ENCODE peak calls at places on chromosomes 1 and 21, in five cellular contexts. P, M, Q, F and O are unnamed samples.

GRCh38 chr21:31284797-31285397 is 59.2 kb downstream of the TIAM1 start:
- DNase-seq in Q (peak), F (no peak), M (no peak), P (no peak), O (peak)

GRCh38 chr21:40534886-40535285 is 312.1 kb downstream of the DSCAM start:
- DNase-seq in Q (no peak), P (no peak), F (no peak), M (no peak), O (no peak)

GRCh38 chr1:154607084-154607747 is 770 bp downstream of the ADAR start:
- DNase-seq in Q (peak), P (no peak), F (peak), M (peak), O (peak)

GRCh38 chr1:180157108-180157507 is 2.4 kb downstream of the QSOX1 start:
- DNase-seq in F (peak), Q (no peak), P (no peak), M (peak), O (peak)

GRCh38 chr1:206606867-206607266 is 5.4 kb downstream of the EIF2D start:
- DNase-seq in Q (peak), F (no peak), M (no peak), P (no peak), O (peak)

GRCh38 chr1:2170211-2170610 is 24.4 kb downstream of the FAAP20 start:
- DNase-seq in Q (peak), P (no peak), F (peak), M (no peak), O (peak)

GRCh38 chr1:211548321-211549091 is 30.5 kb downstream of the SLC30A1 start:
- DNase-seq in M (peak), P (no peak), F (no peak), Q (no peak), O (no peak)

GRCh38 chr1:1240822-1241587 is 5.5 kb downstream of the C1QTNF12 start:
- DNase-seq in Q (peak), P (no peak), M (no peak), F (no peak), O (no peak)

GRCh38 chr1:109623601-109624161 is 4.0 kb downstream of the AMPD2 start:
- DNase-seq in F (peak), M (no peak), Q (peak), P (no peak), O (no peak)

GRCh38 chr1:205582471-205583291 is 49.1 kb downstream of the ELK4 start:
- DNase-seq in F (no peak), Q (no peak), M (peak), P (no peak), O (no peak)

GRCh38 chr1:115275216-115275615 is 62.8 kb downstream of the NGF start:
- DNase-seq in M (no peak), P (no peak), Q (no peak), F (peak), O (no peak)

GRCh38 chr1:202279806-202280205 is 61.9 kb downstream of the UBE2T start:
- DNase-seq in Q (peak), F (peak), P (no peak), M (no peak), O (no peak)

GRCh38 chr1:189149547-189150375 is 1327.9 kb downstream of the BRINP3 start:
- DNase-seq in F (no peak), Q (no peak), P (no peak), M (no peak), O (no peak)

GRCh38 chr1:205967555-205968335 is 24.5 kb upstream of the SLC26A9 start:
- DNase-seq in F (no peak), M (no peak), Q (no peak), P (no peak), O (peak)

GRCh38 chr21:45899317-45900033 is 82.1 kb upstream of the COL6A1 start:
- DNase-seq in Q (no peak), M (no peak), F (no peak), P (no peak), O (no peak)

GRCh38 chr1:221439008-221439733 is 302.7 kb downstream of the DUSP10 start:
- DNase-seq in F (peak), M (no peak), Q (peak), P (peak), O (peak)

GRCh38 chr1:33654267-33654832 is 181.9 kb downstream of the ZSCAN20 start:
- DNase-seq in F (peak), Q (peak), P (no peak), M (no peak), O (peak)

GRCh38 chr1:228415853-228416216 is 826 bp downstream of the TRIM17 start:
- DNase-seq in M (no peak), P (no peak), F (no peak), Q (no peak), O (no peak)

GRCh38 chr1:8632092-8632491 is 185.3 kb downstream of the RERE start:
- DNase-seq in M (no peak), F (no peak), P (no peak), Q (no peak), O (no peak)

GRCh38 chr1:36530261-36530660 is 47.5 kb upstream of the CSF3R start:
- DNase-seq in P (no peak), Q (no peak), F (no peak), M (no peak), O (no peak)

GRCh38 chr1:242242983-242243382 is 244.1 kb upstream of the MAP1LC3C start:
- DNase-seq in F (no peak), P (no peak), Q (no peak), M (no peak), O (no peak)

GRCh38 chr1:208934933-208935332 is 648.6 kb upstream of the CAMK1G start:
- DNase-seq in Q (no peak), F (no peak), P (no peak), M (no peak), O (no peak)

GRCh38 chr1:6473974-6474814 is 8.2 kb upstream of the TNFRSF25 start:
- DNase-seq in M (peak), Q (no peak), P (no peak), F (no peak), O (no peak)

GRCh38 chr1:154556422-154556821 is 2.0 kb downstream of the UBE2Q1 start:
- DNase-seq in F (no peak), Q (peak), M (no peak), P (no peak), O (peak)

GRCh38 chr1:204493882-204494280 is 724 bp downstream of the PIK3C2B start:
- DNase-seq in M (peak), Q (no peak), F (peak), P (no peak), O (no peak)

GRCh38 chr1:203999618-204000017 is 73.3 kb upstream of the SOX13 start:
- DNase-seq in F (no peak), M (no peak), Q (no peak), P (no peak), O (no peak)

GRCh38 chr1:905071-905749 is 18.5 kb upstream of the SAMD11 start:
- DNase-seq in M (peak), Q (no peak), P (no peak), F (peak), O (no peak)

GRCh38 chr1:221290669-221291068 is 411.4 kb downstream of the HLX start:
- DNase-seq in F (no peak), P (no peak), M (no peak), Q (no peak), O (no peak)

GRCh38 chr1:70084314-70084915 is 121.0 kb downstream of the LRRC40 start:
- DNase-seq in M (no peak), P (no peak), Q (peak), F (peak), O (peak)

GRCh38 chr1:109786531-109787021 is 22.9 kb upstream of the EPS8L3 start:
- DNase-seq in P (no peak), M (peak), F (peak), Q (peak), O (no peak)

DNA sequence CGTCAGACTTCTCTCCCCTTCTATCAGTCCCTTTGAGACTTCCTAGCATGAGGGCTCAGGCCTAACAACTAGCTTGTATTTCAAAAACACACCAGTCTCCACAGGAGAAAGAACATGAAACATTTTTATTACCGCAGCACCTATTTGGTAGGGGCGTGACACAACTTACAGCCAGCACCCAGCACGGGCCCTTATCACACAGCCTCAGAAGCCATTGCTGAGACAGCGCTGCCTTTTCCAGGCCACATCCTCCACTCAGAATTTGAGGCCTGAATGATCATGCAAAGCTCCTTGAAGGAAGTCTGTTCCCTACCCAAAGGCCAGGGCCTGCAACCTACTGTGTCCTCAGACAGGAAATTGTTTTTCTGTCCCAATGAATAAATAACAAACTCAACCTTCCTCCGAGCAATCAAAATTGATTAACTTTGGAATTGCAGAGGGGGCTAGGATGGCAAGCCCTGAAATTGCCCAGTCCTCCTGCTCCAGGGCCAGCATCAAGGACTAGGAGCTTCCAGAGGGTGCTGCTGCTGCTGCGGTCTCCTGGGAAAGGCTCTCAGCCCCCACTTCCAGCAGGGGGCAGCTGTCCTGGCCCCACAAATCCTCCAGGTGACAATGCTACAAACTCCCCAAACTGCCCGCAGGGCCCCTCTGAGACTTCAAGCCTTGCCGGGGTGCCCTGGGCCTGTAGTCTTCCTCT is 94.3 kb upstream of the GALNT2 start:
- DNase-seq in F (peak), P (no peak), M (no peak), Q (no peak), O (no peak)
- TF ChIP-seq CTCF in F (peak), P (no peak), M (peak), Q (no peak), O (peak)

GRCh38 chr1:84141177-84142003 is 2.7 kb upstream of the PRKACB start:
- DNase-seq in Q (peak), M (no peak), P (no peak), F (no peak), O (no peak)
- TF ChIP-seq CTCF in Q (peak), M (peak), P (no peak), F (peak), O (peak)

DNA sequence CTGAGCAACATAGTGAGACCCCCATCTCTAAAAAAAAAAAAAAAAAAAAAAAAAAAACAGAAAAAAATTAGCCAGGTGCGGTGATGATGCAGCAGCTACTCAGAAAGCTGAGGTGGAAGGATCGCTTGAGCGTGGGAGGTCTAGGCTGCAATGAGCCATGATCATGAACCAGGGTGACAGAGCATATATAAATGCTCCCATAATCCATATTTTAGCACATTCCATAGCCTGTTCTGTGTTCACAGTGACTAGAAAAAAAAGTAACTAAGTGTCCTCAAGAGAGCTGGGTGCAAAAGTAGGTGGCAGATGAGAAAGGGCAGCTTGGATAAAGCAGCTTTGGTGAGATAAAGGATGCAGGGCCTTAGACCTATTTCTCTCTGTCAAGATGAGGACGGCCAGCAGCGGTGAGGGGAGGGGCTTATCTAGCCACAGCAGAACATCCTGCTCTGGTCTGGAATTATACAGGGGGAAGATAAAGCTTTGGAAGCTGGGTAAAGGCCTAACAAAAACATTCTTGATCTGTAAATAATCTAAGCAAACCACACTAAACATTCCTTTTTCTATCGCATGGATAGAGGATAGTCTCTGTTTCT is 205.3 kb downstream of the DAB1 start:
- DNase-seq in Q (no peak), P (no peak), M (no peak), F (no peak), O (no peak)
- TF ChIP-seq CTCF in Q (no peak), P (no peak), M (no peak), F (no peak), O (no peak)

DNA sequence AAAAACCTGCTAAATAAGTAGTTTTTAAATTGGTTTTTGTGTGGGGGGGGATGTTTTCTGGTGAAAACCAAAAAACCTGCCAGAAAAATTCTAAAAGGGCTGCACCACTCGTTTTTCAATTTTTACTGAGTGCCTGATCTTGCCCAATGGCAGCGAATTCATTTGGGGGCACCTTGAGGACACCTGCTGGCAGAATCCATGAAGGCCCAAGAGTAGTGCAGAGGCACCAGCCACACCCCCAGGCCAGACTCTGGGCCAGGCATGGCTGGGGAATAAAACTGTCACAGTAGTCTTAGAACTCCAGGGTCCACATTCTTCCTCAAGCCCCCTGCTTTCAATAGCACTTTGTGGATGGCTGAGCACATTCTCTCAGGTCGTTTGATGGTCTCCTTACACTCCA is 50.3 kb downstream of the GLIS1 start:
- DNase-seq in Q (no peak), F (no peak), P (no peak), M (no peak), O (no peak)
- TF ChIP-seq CTCF in Q (no peak), F (peak), P (no peak), M (no peak), O (no peak)